ENCODE peak calls at places on chromosomes 1 and 21, in four cellular contexts. N is neural progenitor cell, Q is DND-41, X is SK-N-SH. L is an unnamed sample.
A peak's percentile ranks its signal among the peaks of the same experiment; 100 is the strongest.

GRCh38 chr1:56462209-56462608 is 117.2 kb downstream of the PLPP3 start:
- DNase-seq in X (no peak), Q (no peak), N (no peak), L (no peak)

GRCh38 chr1:192609110-192610079 is 26.6 kb upstream of the RGS13 start:
- DNase-seq in N (no peak), X (no peak), Q (peak; percentile 83), L (no peak)

GRCh38 chr1:51303751-51304196 is 26.6 kb downstream of the TTC39A start:
- DNase-seq in N (no peak), Q (no peak), X (no peak), L (no peak)

GRCh38 chr1:36115931-36116330 is 9.1 kb downstream of the COL8A2 start:
- DNase-seq in X (peak; percentile 31), Q (no peak), N (no peak), L (no peak)

GRCh38 chr21:18498428-18498827 is 94.8 kb upstream of the TMPRSS15 start:
- DNase-seq in N (no peak), X (no peak), Q (no peak), L (no peak)

GRCh38 chr1:111274653-111275052 is 16.0 kb upstream of the CHIA start:
- DNase-seq in N (no peak), X (no peak), Q (no peak), L (no peak)

GRCh38 chr1:30371179-30371788 is 352.1 kb downstream of the MATN1 start:
- DNase-seq in X (no peak), Q (no peak), N (no peak), L (no peak)

GRCh38 chr1:172322219-172323061 is 98.0 kb upstream of the C1orf105 start:
- DNase-seq in X (peak; percentile 10), N (no peak), Q (no peak), L (no peak)

GRCh38 chr1:45272943-45273342 is 53.8 kb upstream of the HPDL start:
- DNase-seq in N (no peak), Q (no peak), X (no peak), L (no peak)

GRCh38 chr1:36322786-36323635 is 434 bp downstream of the EVA1B start:
- DNase-seq in Q (peak; percentile 27), N (peak; percentile 69), X (peak; percentile 81), L (peak; percentile 33)

GRCh38 chr1:165841582-165842362 is 14.4 kb downstream of the UCK2 start:
- DNase-seq in N (no peak), X (no peak), Q (no peak), L (no peak)

GRCh38 chr1:165844114-165844798 is 16.8 kb downstream of the UCK2 start:
- DNase-seq in X (no peak), Q (no peak), N (no peak), L (no peak)

GRCh38 chr1:165840419-165840818 is 13.0 kb downstream of the UCK2 start:
- DNase-seq in Q (no peak), X (no peak), N (no peak), L (no peak)

GRCh38 chr1:165843304-165843703 is 15.9 kb downstream of the UCK2 start:
- DNase-seq in Q (no peak), X (no peak), N (no peak), L (no peak)

GRCh38 chr1:165842363-165843129 is 15.1 kb downstream of the UCK2 start:
- DNase-seq in N (no peak), Q (peak; percentile 84), X (no peak), L (no peak)
- H3K4me2 ChIP-seq in N (no peak overlapping the region), Q (peak overlapping the region; percentile 61), X (peak overlapping the region; percentile 56), L (no peak overlapping the region)

GRCh38 chr1:226725870-226726212 is 13.2 kb downstream of the ITPKB start:
- DNase-seq in X (no peak), Q (no peak), N (no peak), L (no peak)
- H3K4me1 ChIP-seq in X (peaks cover 10% of the 10 kb centered on the region), Q (peaks cover 13% of the 10 kb centered on the region), N (peaks cover 46% of the 10 kb centered on the region), L (peaks cover 31% of the 10 kb centered on the region)

DNA sequence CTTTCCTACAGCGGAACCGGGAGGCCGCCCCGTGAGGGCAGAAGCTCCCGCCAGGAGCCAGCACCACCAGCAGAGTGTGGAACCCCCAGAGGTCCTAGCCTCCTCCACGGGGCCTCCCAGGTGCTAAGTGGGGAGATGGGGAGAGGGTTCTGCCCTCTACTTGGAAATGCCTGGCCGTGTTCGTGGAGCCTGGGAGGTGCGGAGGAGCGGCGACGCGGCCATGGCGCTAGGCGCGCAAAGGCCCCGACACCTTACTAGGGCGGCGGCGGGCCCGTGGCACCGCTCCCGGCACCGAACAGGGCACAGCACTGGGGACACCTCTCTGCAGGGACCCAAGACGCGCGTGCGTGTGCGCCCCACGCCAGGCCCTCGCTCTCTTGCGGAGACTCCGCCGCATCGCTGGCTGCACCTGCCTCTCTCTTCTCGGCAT is 1.3 kb upstream of the CACNA1E start:
- DNase-seq in N (no peak), X (no peak), Q (no peak), L (no peak)
- H3K4me2 ChIP-seq in N (peak overlapping the region; percentile 85), X (no peak overlapping the region), Q (no peak overlapping the region), L (peak overlapping the region; percentile 97)

GRCh38 chr1:109804660-109805059 is 40.9 kb upstream of the EPS8L3 start:
- DNase-seq in X (no peak), N (no peak), Q (peak; percentile 75), L (no peak)
- H3K4me1 ChIP-seq in X (peaks cover 26% of the 10 kb centered on the region), N (no peaks in the 10 kb centered on the region), Q (peaks cover 88% of the 10 kb centered on the region), L (peaks cover 6% of the 10 kb centered on the region)

GRCh38 chr1:78370779-78371482 is 119.8 kb upstream of the PTGFR start:
- DNase-seq in N (no peak), Q (no peak), X (no peak), L (no peak)
- H3K4me2 ChIP-seq in N (no peak overlapping the region), Q (no peak overlapping the region), X (no peak overlapping the region), L (no peak overlapping the region)

GRCh38 chr1:6421266-6421665 is 1.5 kb upstream of the HES2 start:
- DNase-seq in X (no peak), N (peak; percentile 46), Q (no peak), L (no peak)
- H3K4me1 ChIP-seq in X (peaks cover 18% of the 10 kb centered on the region), N (peaks cover 30% of the 10 kb centered on the region), Q (peaks cover 4% of the 10 kb centered on the region), L (peaks cover 4% of the 10 kb centered on the region)

GRCh38 chr1:174324939-174325338 is 122.8 kb upstream of the GPR52 start:
- DNase-seq in X (no peak), Q (no peak), N (no peak), L (no peak)
- H3K4me2 ChIP-seq in X (no peak overlapping the region), Q (no peak overlapping the region), N (no peak overlapping the region), L (no peak overlapping the region)

GRCh38 chr21:42338730-42339715 is 11.8 kb downstream of the TFF2 start:
- DNase-seq in Q (no peak), N (no peak), X (no peak), L (no peak)

GRCh38 chr21:42337276-42337675 is 13.5 kb downstream of the TFF2 start:
- DNase-seq in N (no peak), X (no peak), Q (no peak), L (no peak)

GRCh38 chr21:42337830-42338729 is 12.7 kb downstream of the TFF2 start:
- DNase-seq in N (peak; percentile 87), X (peak; percentile 55), Q (peak; percentile 69), L (peak; percentile 64)

GRCh38 chr21:42341776-42342542 is 8.8 kb downstream of the TFF2 start:
- DNase-seq in Q (no peak), N (no peak), X (no peak), L (no peak)

DNA sequence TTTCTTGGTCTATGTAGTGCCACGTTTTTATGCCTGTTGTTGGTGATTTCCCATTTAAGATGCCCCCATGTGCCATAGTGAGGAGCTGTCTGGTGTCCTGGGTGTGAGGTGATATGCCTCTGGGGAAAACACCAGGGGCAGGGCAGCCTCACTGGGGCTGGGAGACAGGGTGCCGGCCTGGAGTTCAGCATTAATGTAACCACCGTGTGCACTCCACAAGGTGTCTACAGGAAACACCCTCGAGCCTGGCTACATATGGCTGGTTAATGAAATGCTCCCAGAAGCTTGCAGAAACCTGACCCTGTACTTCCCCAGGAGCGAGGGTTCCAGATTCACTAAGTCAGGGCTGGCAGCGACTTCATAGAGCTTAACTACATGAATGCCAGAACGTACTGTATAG is 10.6 kb downstream of the TFF2 start:
- DNase-seq in N (no peak), X (no peak), Q (no peak), L (no peak)
- H3K4me1 ChIP-seq in N (peaks cover 15% of the 10 kb centered on the region), X (no peaks in the 10 kb centered on the region), Q (no peaks in the 10 kb centered on the region), L (peaks cover 7% of the 10 kb centered on the region)

GRCh38 chr1:31690921-31691320 is 12.9 kb downstream of the COL16A1 start:
- DNase-seq in X (no peak), N (no peak), Q (no peak), L (no peak)
- H3K4me2 ChIP-seq in X (peak overlapping the region; percentile 76), N (no peak overlapping the region), Q (no peak overlapping the region), L (no peak overlapping the region)

GRCh38 chr1:66937529-66938234 is 12.9 kb downstream of the MIER1 start:
- DNase-seq in X (no peak), N (no peak), Q (no peak), L (no peak)
- H3K4me1 ChIP-seq in X (peaks cover 10% of the 10 kb centered on the region), N (peaks cover 7% of the 10 kb centered on the region), Q (peaks cover 38% of the 10 kb centered on the region), L (peaks cover 12% of the 10 kb centered on the region)

L was measured in neuronal stem cell.